ENCODE peak calls at places on chromosomes 5 and 9, in seven cellular contexts. T is adrenal gland, Q is Daoy, B is tibial artery, J is NCI-H2081, Z is head of caudate nucleus, K is AG04450. I is an unnamed sample.

GRCh38 chr9:109231593-109231992 is 64.5 kb upstream of the FRRS1L start:
- DNase-seq in T (no peak), Q (no peak), B (no peak), J (no peak), Z (no peak), K (no peak), I (no peak)

GRCh38 chr9:6703898-6704639 is 53.7 kb upstream of the KDM4C start:
- DNase-seq in T (peak), Q (peak), B (peak), J (peak), Z (peak), K (peak), I (no peak)

GRCh38 chr5:170159101-170159698 is 53.5 kb downstream of the FOXI1 start:
- DNase-seq in T (no peak), Q (peak), B (no peak), J (no peak), Z (no peak), K (no peak), I (no peak)

GRCh38 chr9:112665347-112665746 is 52.6 kb downstream of the INIP start:
- DNase-seq in T (no peak), Q (no peak), B (no peak), J (no peak), Z (no peak), K (peak), I (no peak)

GRCh38 chr9:82934949-82935348 is 128.0 kb downstream of the RASEF start:
- DNase-seq in T (no peak), Q (peak), B (no peak), J (no peak), Z (no peak), K (peak), I (peak)

GRCh38 chr5:31130682-31131081 is 62.8 kb upstream of the CDH6 start:
- DNase-seq in T (no peak), Q (no peak), B (no peak), J (no peak), Z (no peak), K (no peak), I (no peak)

GRCh38 chr5:14204785-14205321 is 61.7 kb downstream of the TRIO start:
- DNase-seq in T (peak), Q (peak), B (peak), J (peak), Z (peak), K (no peak), I (peak)

GRCh38 chr5:123582570-123583293 is 70.8 kb downstream of the CSNK1G3 start:
- DNase-seq in T (peak), Q (no peak), B (no peak), J (no peak), Z (no peak), K (no peak), I (no peak)

GRCh38 chr5:147223343-147223742 is 11.5 kb upstream of the STK32A start:
- DNase-seq in T (no peak), Q (no peak), B (no peak), J (no peak), Z (no peak), K (no peak), I (no peak)

GRCh38 chr5:93584531-93585053 is 1.6 kb downstream of the NR2F1 start:
- DNase-seq in T (peak), Q (peak), B (no peak), J (no peak), Z (no peak), K (no peak), I (no peak)

GRCh38 chr9:35814106-35814840 is 569 bp downstream of the HINT2 start:
- DNase-seq in T (peak), Q (peak), B (peak), J (peak), Z (peak), K (no peak), I (peak)

GRCh38 chr5:169161022-169161680 is 139.8 kb downstream of the SLIT3 start:
- DNase-seq in T (peak), Q (peak), B (peak), J (no peak), Z (no peak), K (peak), I (peak)

GRCh38 chr9:94872921-94873511 is 146.5 kb downstream of the AOPEP start:
- DNase-seq in T (no peak), Q (peak), B (no peak), J (no peak), Z (no peak), K (no peak), I (no peak)

GRCh38 chr5:143564417-143564816 is 160.9 kb upstream of the NR3C1 start:
- DNase-seq in T (no peak), Q (no peak), B (no peak), J (no peak), Z (no peak), K (no peak), I (no peak)

GRCh38 chr5:11390369-11390768 is 513.9 kb downstream of the CTNND2 start:
- DNase-seq in T (no peak), Q (peak), B (no peak), J (no peak), Z (no peak), K (no peak), I (no peak)

GRCh38 chr5:9059920-9060691 is 485.8 kb downstream of the SEMA5A start:
- DNase-seq in T (peak), Q (peak), B (no peak), J (no peak), Z (no peak), K (peak), I (peak)

GRCh38 chr5:106737111-106737510 is 933.6 kb downstream of the EFNA5 start:
- DNase-seq in T (no peak), Q (no peak), B (no peak), J (no peak), Z (no peak), K (no peak), I (no peak)

GRCh38 chr9:91546574-91546973 is 122.9 kb upstream of the NFIL3 start:
- DNase-seq in T (no peak), Q (peak), B (no peak), J (no peak), Z (no peak), K (no peak), I (no peak)

GRCh38 chr9:91117959-91118651 is 243.6 kb downstream of the AUH start:
- DNase-seq in T (peak), Q (no peak), B (peak), J (no peak), Z (peak), K (no peak), I (no peak)

I was measured in H4.